ENCODE peak calls at places on chromosomes 11 and 22, in four cellular contexts. One of them, this sample, is unnamed.

GRCh38 chr11:36449566-36450390 is 60.3 kb downstream of the TRAF6 start:
- DNase-seq in GM12878: no peak
- DNase-seq in HCT116: no peak
- DNase-seq in SK-N-SH: no peak
- DNase-seq in this sample: no peak

GRCh38 chr11:17405232-17406005 is 17.0 kb upstream of the KCNJ11 start:
- DNase-seq in GM12878: no peak
- DNase-seq in HCT116: peak
- DNase-seq in SK-N-SH: peak
- DNase-seq in this sample: no peak

GRCh38 chr22:42217019-42217751 is 53.3 kb downstream of the TCF20 start:
- DNase-seq in GM12878: peak
- DNase-seq in HCT116: no peak
- DNase-seq in SK-N-SH: no peak
- DNase-seq in this sample: no peak

GRCh38 chr22:25933158-25933788 is 191.3 kb downstream of the MYO18B start:
- DNase-seq in GM12878: no peak
- DNase-seq in HCT116: no peak
- DNase-seq in SK-N-SH: no peak
- DNase-seq in this sample: no peak

GRCh38 chr11:74570266-74571061 is 21.9 kb upstream of the POLD3 start:
- DNase-seq in GM12878: no peak
- DNase-seq in HCT116: peak
- DNase-seq in SK-N-SH: peak
- DNase-seq in this sample: no peak

GRCh38 chr22:22195265-22196017 is 49.1 kb upstream of the VPREB1 start:
- DNase-seq in GM12878: peak
- DNase-seq in HCT116: peak
- DNase-seq in SK-N-SH: peak
- DNase-seq in this sample: peak

GRCh38 chr11:83827940-83828554 is 541.9 kb upstream of the CCDC90B start:
- DNase-seq in GM12878: no peak
- DNase-seq in HCT116: peak
- DNase-seq in SK-N-SH: peak
- DNase-seq in this sample: peak

GRCh38 chr22:39999144-39999757 is 4.5 kb downstream of the FAM83F start:
- DNase-seq in GM12878: no peak
- DNase-seq in HCT116: no peak
- DNase-seq in SK-N-SH: no peak
- DNase-seq in this sample: no peak

GRCh38 chr22:46574993-46575914 is 37.8 kb upstream of the CELSR1 start:
- DNase-seq in GM12878: no peak
- DNase-seq in HCT116: peak
- DNase-seq in SK-N-SH: peak
- DNase-seq in this sample: no peak

GRCh38 chr11:114073506-114074381 is 14.2 kb downstream of the ZBTB16 start:
- DNase-seq in GM12878: no peak
- DNase-seq in HCT116: no peak
- DNase-seq in SK-N-SH: peak
- DNase-seq in this sample: no peak

GRCh38 chr22:37080438-37080837 is 28.9 kb downstream of the KCTD17 start:
- DNase-seq in GM12878: no peak
- DNase-seq in HCT116: no peak
- DNase-seq in SK-N-SH: no peak
- DNase-seq in this sample: no peak

GRCh38 chr22:17970205-17970708 is 54.1 kb downstream of the MICAL3 start:
- DNase-seq in GM12878: no peak
- DNase-seq in HCT116: no peak
- DNase-seq in SK-N-SH: no peak
- DNase-seq in this sample: no peak

GRCh38 chr11:91700854-91701253 is 523.8 kb upstream of the FAT3 start:
- DNase-seq in GM12878: no peak
- DNase-seq in HCT116: no peak
- DNase-seq in SK-N-SH: no peak
- DNase-seq in this sample: no peak

GRCh38 chr11:36564376-36565032 is 3.3 kb upstream of the RAG1 start:
- DNase-seq in GM12878: peak
- DNase-seq in HCT116: peak
- DNase-seq in SK-N-SH: peak
- DNase-seq in this sample: peak

GRCh38 chr22:47139790-47140119 is 377.3 kb downstream of the TBC1D22A start:
- DNase-seq in GM12878: no peak
- DNase-seq in HCT116: no peak
- DNase-seq in SK-N-SH: no peak
- DNase-seq in this sample: no peak

GRCh38 chr11:102810943-102811528 is 13.1 kb upstream of the MMP1 start:
- DNase-seq in GM12878: no peak
- DNase-seq in HCT116: no peak
- DNase-seq in SK-N-SH: peak
- DNase-seq in this sample: no peak

GRCh38 chr11:122598971-122599370 is 56.6 kb upstream of the UBASH3B start:
- DNase-seq in GM12878: no peak
- DNase-seq in HCT116: no peak
- DNase-seq in SK-N-SH: no peak
- DNase-seq in this sample: no peak

GRCh38 chr11:9158898-9159391 is 67.5 kb upstream of the SCUBE2 start:
- DNase-seq in GM12878: no peak
- DNase-seq in HCT116: no peak
- DNase-seq in SK-N-SH: no peak
- DNase-seq in this sample: no peak

GRCh38 chr22:26672590-26673468 is 15.4 kb downstream of the MIAT start:
- DNase-seq in GM12878: peak
- DNase-seq in HCT116: peak
- DNase-seq in SK-N-SH: peak
- DNase-seq in this sample: peak

GRCh38 chr11:3971756-3972404 is 116.4 kb downstream of the STIM1 start:
- DNase-seq in GM12878: no peak
- DNase-seq in HCT116: no peak
- DNase-seq in SK-N-SH: no peak
- DNase-seq in this sample: no peak

GRCh38 chr22:47174096-47174495 is 411.6 kb downstream of the TBC1D22A start:
- DNase-seq in GM12878: no peak
- DNase-seq in HCT116: no peak
- DNase-seq in SK-N-SH: no peak
- DNase-seq in this sample: no peak

GRCh38 chr11:46050065-46050464 is 71.2 kb downstream of the PHF21A start:
- DNase-seq in GM12878: no peak
- DNase-seq in HCT116: peak
- DNase-seq in SK-N-SH: no peak
- DNase-seq in this sample: peak

GRCh38 chr11:106765849-106766248 is 252.4 kb downstream of the GUCY1A2 start:
- DNase-seq in GM12878: no peak
- DNase-seq in HCT116: no peak
- DNase-seq in SK-N-SH: no peak
- DNase-seq in this sample: no peak

GRCh38 chr22:25235547-25236290 is 16.3 kb downstream of the CRYBB2 start:
- DNase-seq in GM12878: no peak
- DNase-seq in HCT116: peak
- DNase-seq in SK-N-SH: peak
- DNase-seq in this sample: peak

GRCh38 chr11:46914910-46915309 is 3.4 kb downstream of the LRP4 start:
- DNase-seq in GM12878: no peak
- DNase-seq in HCT116: no peak
- DNase-seq in SK-N-SH: no peak
- DNase-seq in this sample: no peak

DNA sequence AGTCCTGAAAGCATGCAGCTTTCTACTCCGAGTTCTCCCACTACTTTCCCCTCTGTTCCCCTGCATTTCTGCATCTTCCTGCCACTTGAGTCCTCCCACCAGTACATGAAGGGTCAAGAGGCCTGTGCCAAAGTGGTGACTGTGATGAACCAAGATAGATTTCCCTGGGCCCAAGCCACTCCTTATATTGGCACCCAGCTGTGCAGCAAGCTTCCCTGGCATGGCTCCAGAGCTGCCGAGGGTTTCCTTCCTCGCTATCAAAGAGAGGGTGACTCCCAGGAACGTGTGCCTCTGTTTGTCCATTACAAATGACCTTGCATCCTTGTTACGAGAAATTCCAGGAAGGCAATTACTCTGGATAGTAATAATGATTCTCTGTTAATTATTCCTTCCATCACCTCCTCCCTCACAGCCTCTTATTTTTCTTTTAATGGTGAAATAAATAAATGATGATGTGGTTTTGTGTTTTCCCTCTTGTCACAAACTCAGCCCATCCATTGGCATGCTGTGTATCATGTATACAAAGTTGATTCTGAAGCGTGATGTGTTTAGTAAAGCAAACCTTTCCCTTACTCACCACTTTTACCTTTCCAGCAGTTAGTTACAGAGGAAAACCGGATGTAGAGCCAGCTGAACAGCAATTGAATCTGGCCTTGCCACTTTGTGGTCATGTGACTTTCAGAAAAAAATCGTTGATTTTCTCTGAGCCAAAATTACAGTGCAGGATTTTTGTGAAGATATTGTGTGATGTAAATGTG is 8.3 kb downstream of the SRSF8 start:
- DNase-seq in GM12878: no peak
- DNase-seq in HCT116: no peak
- DNase-seq in SK-N-SH: no peak
- DNase-seq in this sample: no peak
- TF ChIP-seq YY1 in GM12878: no peak
- TF ChIP-seq YY1 in HCT116: no peak
- TF ChIP-seq YY1 in SK-N-SH: no peak
- TF ChIP-seq YY1 in this sample: no peak

GRCh38 chr11:419248-420005 is 4.6 kb upstream of the SIGIRR start:
- DNase-seq in GM12878: no peak
- DNase-seq in HCT116: no peak
- DNase-seq in SK-N-SH: no peak
- DNase-seq in this sample: no peak

GRCh38 chr11:425301-425700 is 10.5 kb upstream of the SIGIRR start:
- DNase-seq in GM12878: no peak
- DNase-seq in HCT116: no peak
- DNase-seq in SK-N-SH: no peak
- DNase-seq in this sample: no peak

GRCh38 chr11:420911-421321 is 6.1 kb upstream of the SIGIRR start:
- DNase-seq in GM12878: no peak
- DNase-seq in HCT116: no peak
- DNase-seq in SK-N-SH: no peak
- DNase-seq in this sample: no peak

GRCh38 chr11:424232-424631 is 9.4 kb upstream of the SIGIRR start:
- DNase-seq in GM12878: no peak
- DNase-seq in HCT116: no peak
- DNase-seq in SK-N-SH: no peak
- DNase-seq in this sample: no peak

DNA sequence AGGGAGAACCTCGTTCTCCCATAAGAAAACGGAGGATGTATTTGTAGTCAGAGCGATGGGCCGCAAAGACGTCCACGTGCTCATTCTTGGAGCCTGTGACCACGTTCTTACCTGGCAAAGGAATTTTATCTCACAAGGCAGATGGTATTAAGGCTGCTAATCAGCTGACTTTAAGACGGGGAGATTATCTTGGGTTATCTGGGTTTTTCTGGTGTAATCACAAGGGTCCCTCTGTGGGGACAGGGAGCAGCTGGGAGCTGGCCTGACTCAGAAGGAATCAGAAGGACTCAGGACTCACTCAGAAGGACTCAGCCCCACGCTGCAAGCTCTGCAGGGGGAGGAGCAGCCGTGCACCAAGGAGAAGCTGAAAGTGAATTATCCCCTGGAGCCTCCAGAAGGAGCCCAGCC is 7.5 kb upstream of the SIGIRR start:
- DNase-seq in GM12878: no peak
- DNase-seq in HCT116: no peak
- DNase-seq in SK-N-SH: no peak
- DNase-seq in this sample: no peak
- TF ChIP-seq YY1 in GM12878: no peak
- TF ChIP-seq YY1 in HCT116: no peak
- TF ChIP-seq YY1 in SK-N-SH: no peak
- TF ChIP-seq YY1 in this sample: no peak

GRCh38 chr11:116276051-116277044 is 496.4 kb downstream of the BUD13 start:
- DNase-seq in GM12878: no peak
- DNase-seq in HCT116: peak
- DNase-seq in SK-N-SH: peak
- DNase-seq in this sample: peak
- TF ChIP-seq YY1 in GM12878: peak
- TF ChIP-seq YY1 in HCT116: no peak
- TF ChIP-seq YY1 in SK-N-SH: no peak
- TF ChIP-seq YY1 in this sample: no peak

GRCh38 chr11:128688031-128688713 is 5.7 kb upstream of the FLI1 start:
- DNase-seq in GM12878: no peak
- DNase-seq in HCT116: no peak
- DNase-seq in SK-N-SH: no peak
- DNase-seq in this sample: no peak
- TF ChIP-seq YY1 in GM12878: no peak
- TF ChIP-seq YY1 in HCT116: no peak
- TF ChIP-seq YY1 in SK-N-SH: no peak
- TF ChIP-seq YY1 in this sample: no peak

GRCh38 chr11:68806931-68807844 is 34.5 kb downstream of the CPT1A start:
- DNase-seq in GM12878: no peak
- DNase-seq in HCT116: no peak
- DNase-seq in SK-N-SH: no peak
- DNase-seq in this sample: no peak
- TF ChIP-seq YY1 in GM12878: no peak
- TF ChIP-seq YY1 in HCT116: no peak
- TF ChIP-seq YY1 in SK-N-SH: no peak
- TF ChIP-seq YY1 in this sample: no peak

GRCh38 chr11:63552921-63553320 is 10.3 kb downstream of the PLAAT2 start:
- DNase-seq in GM12878: no peak
- DNase-seq in HCT116: no peak
- DNase-seq in SK-N-SH: no peak
- DNase-seq in this sample: no peak

GRCh38 chr11:63551889-63552266 is 11.3 kb downstream of the PLAAT2 start:
- DNase-seq in GM12878: no peak
- DNase-seq in HCT116: no peak
- DNase-seq in SK-N-SH: no peak
- DNase-seq in this sample: no peak

GRCh38 chr11:63548178-63548577 is 11.6 kb downstream of the PLAAT4 start:
- DNase-seq in GM12878: no peak
- DNase-seq in HCT116: no peak
- DNase-seq in SK-N-SH: no peak
- DNase-seq in this sample: no peak

GRCh38 chr11:63547076-63547475 is 10.5 kb downstream of the PLAAT4 start:
- DNase-seq in GM12878: no peak
- DNase-seq in HCT116: no peak
- DNase-seq in SK-N-SH: no peak
- DNase-seq in this sample: no peak

DNA sequence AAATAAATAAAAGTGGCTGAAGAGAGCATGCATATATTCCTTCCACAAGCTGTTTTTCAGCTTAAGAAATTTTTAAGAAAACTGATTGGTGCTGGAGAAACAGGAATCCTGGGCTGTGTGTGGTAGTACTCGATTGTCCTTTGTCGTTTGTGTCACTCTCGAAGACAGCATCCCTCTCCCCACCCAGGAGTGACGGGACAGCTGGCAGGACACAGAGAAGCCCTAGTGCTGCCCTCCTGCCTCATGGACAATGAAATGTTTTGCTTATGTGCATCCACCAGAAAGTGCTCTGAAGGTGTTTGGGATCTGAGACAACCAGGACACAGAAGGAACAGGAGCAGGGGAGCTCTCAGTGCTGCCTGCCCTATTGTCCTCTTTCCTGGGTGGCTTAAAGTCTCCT is 12.8 kb downstream of the PLAAT4 start:
- DNase-seq in GM12878: no peak
- DNase-seq in HCT116: no peak
- DNase-seq in SK-N-SH: no peak
- DNase-seq in this sample: no peak
- TF ChIP-seq YY1 in GM12878: no peak
- TF ChIP-seq YY1 in HCT116: no peak
- TF ChIP-seq YY1 in SK-N-SH: no peak
- TF ChIP-seq YY1 in this sample: no peak